ENCODE peak calls at places on chromosome X, in six cellular contexts. B is foreskin fibroblast, I is lower leg skin, Y is BJ, V is fibroblast of mammary gland, S is choroid plexus epithelial cell. Z is an unnamed sample.

GRCh38 chrX:148047216-148047615 is 66.1 kb downstream of the FMR1NB start:
- DNase-seq in I (no peak), B (no peak), S (no peak), V (no peak), Y (no peak), Z (no peak)

GRCh38 chrX:104641176-104641575 is 75.2 kb downstream of the IL1RAPL2 start:
- DNase-seq in I (no peak), S (no peak), V (no peak), B (no peak), Y (no peak), Z (no peak)

GRCh38 chrX:9940397-9940796 is 26.8 kb upstream of the CLDN34 start:
- DNase-seq in B (peak; percentile 14), S (peak; percentile 78), Y (peak; percentile 13), V (peak; percentile 34), I (no peak), Z (no peak)

GRCh38 chrX:147958316-147958715 is 22.8 kb upstream of the FMR1NB start:
- DNase-seq in B (peak; percentile 82), I (no peak), S (peak; percentile 31), Y (peak; percentile 12), V (peak; percentile 68), Z (no peak)

GRCh38 chrX:56947695-56948094 is 47.6 kb downstream of the SPIN3 start:
- DNase-seq in V (peak; percentile 11), B (peak; percentile 20), S (peak; percentile 1), I (no peak), Y (no peak), Z (no peak)

GRCh38 chrX:17638731-17639130 is 98.6 kb upstream of the SCML1 start:
- DNase-seq in V (no peak), S (no peak), Y (no peak), I (no peak), B (no peak), Z (no peak)

GRCh38 chrX:130896026-130896425 is 7.0 kb downstream of the ENOX2 start:
- DNase-seq in I (no peak), S (peak; percentile 31), Y (no peak), V (peak; percentile 18), B (no peak), Z (no peak)

GRCh38 chrX:47221756-47222155 is 3.3 kb downstream of the CDK16 start:
- DNase-seq in I (peak; percentile 59), Y (no peak), B (no peak), S (no peak), V (no peak), Z (no peak)

GRCh38 chrX:48458711-48459110 is 11.3 kb downstream of the SLC38A5 start:
- DNase-seq in B (no peak), I (no peak), V (no peak), S (no peak), Y (no peak), Z (no peak)

GRCh38 chrX:45699158-45699557 is 498.5 kb upstream of the DIPK2B start:
- DNase-seq in S (peak; percentile 38), Y (no peak), V (peak; percentile 94), B (peak; percentile 68), I (no peak), Z (no peak)

GRCh38 chrX:68432648-68433047 is 647 bp downstream of the OPHN1 start:
- DNase-seq in V (peak; percentile 30), B (peak; percentile 36), I (no peak), S (no peak), Y (no peak), Z (no peak)

GRCh38 chrX:87732133-87732532 is 214.5 kb downstream of the KLHL4 start:
- DNase-seq in V (no peak), Y (no peak), S (no peak), I (no peak), B (no peak), Z (no peak)

GRCh38 chrX:72572248-72573157 is at the start of gene HDAC8:
- DNase-seq in V (peak; percentile 87), S (peak; percentile 88), B (peak; percentile 87), I (peak; percentile 90), Y (peak; percentile 41), Z (no peak)

GRCh38 chrX:74383611-74384010 is 37.7 kb upstream of the SLC16A2 start:
- DNase-seq in B (peak; percentile 72), I (no peak), V (peak; percentile 60), S (peak; percentile 73), Y (no peak), Z (no peak)

DNA sequence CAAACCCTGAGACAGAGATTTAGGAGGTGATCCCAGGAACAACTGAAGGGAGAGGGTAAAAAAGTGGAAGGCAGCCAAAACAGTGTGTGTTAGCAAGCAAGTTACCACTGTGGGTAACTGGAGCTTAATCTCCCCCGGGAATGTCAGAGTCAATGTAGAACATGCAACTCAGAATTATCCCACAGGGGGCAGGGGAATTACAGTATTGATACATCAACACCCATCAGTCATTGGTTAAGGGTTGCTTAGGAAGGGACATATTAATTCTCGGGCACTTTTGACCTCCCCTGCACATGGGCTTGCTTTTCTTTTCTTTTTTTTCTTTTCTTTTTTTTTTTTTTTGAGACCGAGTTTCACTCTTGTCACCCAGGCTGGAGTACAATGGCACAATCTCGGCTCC is 29.3 kb downstream of the CXorf58 start:
- DNase-seq in S (peak; percentile 13), Y (no peak), B (no peak), V (peak; percentile 50), I (no peak), Z (no peak)
- TF ChIP-seq CTCF in S (no peak), Y (no peak), B (no peak), V (no peak), I (no peak), Z (no peak)

GRCh38 chrX:96764864-96765263 is 80.2 kb downstream of the DIAPH2 start:
- DNase-seq in B (no peak), V (no peak), S (no peak), I (no peak), Y (no peak), Z (no peak)

GRCh38 chrX:96771500-96771899 is 86.9 kb downstream of the DIAPH2 start:
- DNase-seq in B (no peak), I (no peak), V (no peak), S (no peak), Y (no peak), Z (no peak)

GRCh38 chrX:96774116-96774515 is 89.5 kb downstream of the DIAPH2 start:
- DNase-seq in B (no peak), S (no peak), Y (no peak), V (no peak), I (no peak), Z (no peak)

DNA sequence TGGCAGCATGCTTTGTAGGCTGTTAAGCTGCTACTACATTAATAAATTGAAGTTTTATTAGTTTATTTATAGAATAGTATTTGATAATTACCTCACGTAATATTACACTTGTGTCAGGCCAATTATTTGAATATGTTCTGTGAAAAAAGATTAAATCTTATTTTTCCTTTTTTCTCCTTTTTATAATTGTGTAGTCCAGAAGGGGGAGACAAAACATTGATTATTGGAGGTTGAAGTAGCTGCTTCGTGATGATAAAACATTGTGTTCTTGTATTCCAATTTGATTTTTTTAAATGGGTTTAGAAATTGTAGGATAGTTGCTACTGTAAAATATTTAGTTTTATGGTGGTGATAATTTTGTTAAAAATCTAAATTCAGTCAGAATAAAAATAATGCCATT is 85.7 kb downstream of the DIAPH2 start:
- DNase-seq in B (peak; percentile 15), V (peak; percentile 33), S (peak; percentile 41), Y (no peak), I (no peak), Z (no peak)
- TF ChIP-seq CTCF in B (peak; percentile 16), V (peak; percentile 50), S (peak; percentile 39), Y (peak; percentile 18), I (no peak), Z (peak; percentile 60)

GRCh38 chrX:134520860-134521390 is 61.0 kb downstream of the HPRT1 start:
- DNase-seq in S (peak; percentile 81), B (peak; percentile 77), I (no peak), Y (no peak), V (peak; percentile 84), Z (no peak)
- TF ChIP-seq CTCF in S (peak; percentile 81), B (peak; percentile 50), I (no peak), Y (peak; percentile 64), V (peak; percentile 80), Z (peak; percentile 77)

GRCh38 chrX:44203791-44204190 is 139.7 kb downstream of the EFHC2 start:
- DNase-seq in S (peak; percentile 2), B (no peak), Y (no peak), I (no peak), V (no peak), Z (no peak)
- TF ChIP-seq CTCF in S (peak; percentile 19), B (no peak), Y (no peak), I (no peak), V (no peak), Z (no peak)

GRCh38 chrX:150587585-150588503 is 19.4 kb downstream of the MTM1 start:
- DNase-seq in B (peak; percentile 48), I (no peak), S (peak; percentile 43), V (peak; percentile 37), Y (no peak), Z (no peak)
- TF ChIP-seq CTCF in B (peak; percentile 65), I (no peak), S (peak; percentile 72), V (peak; percentile 70), Y (peak; percentile 65), Z (peak; percentile 67)

GRCh38 chrX:132651411-132652086 is 162.7 kb upstream of the MBNL3 start:
- DNase-seq in B (peak; percentile 6), S (no peak), V (peak; percentile 38), Y (no peak), I (no peak), Z (no peak)
- TF ChIP-seq CTCF in B (no peak), S (no peak), V (peak; percentile 13), Y (no peak), I (no peak), Z (peak; percentile 34)

GRCh38 chrX:137194164-137194563 is 160.4 kb upstream of the GPR101 start:
- DNase-seq in I (no peak), S (peak; percentile 24), B (no peak), Y (no peak), V (peak; percentile 18), Z (no peak)
- TF ChIP-seq CTCF in I (no peak), S (peak; percentile 44), B (no peak), Y (peak; percentile 10), V (peak; percentile 51), Z (peak; percentile 44)

DNA sequence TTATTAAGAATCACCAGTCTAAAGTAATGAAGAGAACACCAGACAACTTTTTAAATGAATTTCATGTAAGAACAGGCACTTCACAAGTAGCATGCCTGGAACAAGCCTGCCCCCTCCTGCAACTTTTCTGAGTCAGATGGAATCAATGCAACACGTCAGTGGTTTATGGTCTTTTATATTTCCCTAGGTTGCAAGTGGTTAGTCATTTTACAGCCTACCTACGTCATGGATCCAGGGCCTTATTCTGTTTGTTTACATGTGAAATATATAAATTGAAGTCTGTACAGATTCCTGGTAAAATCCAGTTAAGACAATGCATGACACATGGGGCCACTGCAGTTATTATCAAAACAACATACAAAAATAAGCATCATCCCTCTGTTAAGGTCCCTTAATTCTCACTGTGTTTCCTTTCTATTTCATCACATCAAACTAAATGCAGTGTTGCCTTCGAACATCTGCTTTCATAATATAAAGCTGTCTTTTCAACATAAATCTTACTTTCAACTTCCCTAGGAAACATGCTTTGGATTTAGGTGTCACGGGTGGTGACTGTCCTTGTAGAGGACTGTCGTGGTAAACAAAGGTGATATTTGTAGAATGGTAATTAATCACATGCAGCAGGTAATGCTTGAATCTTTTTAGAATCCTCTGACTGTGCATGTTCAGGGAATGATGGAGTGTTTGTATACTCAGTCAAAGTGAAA is 309.3 kb downstream of the FRMPD4 start:
- DNase-seq in V (peak; percentile 93), Y (peak; percentile 74), I (no peak), B (peak; percentile 88), S (peak; percentile 13), Z (no peak)
- TF ChIP-seq CTCF in V (peak; percentile 32), Y (peak; percentile 14), I (no peak), B (peak; percentile 2), S (peak; percentile 13), Z (peak; percentile 55)